ENCODE peak calls at places on chromosomes 16 and 17, in seven cellular contexts. One of them, this sample, is unnamed.

GRCh38 chr17:1949754-1950153 is 75.4 kb downstream of the RTN4RL1 start:
- DNase-seq in tibial artery: no peak
- DNase-seq in stomach: no peak
- DNase-seq in uterus: no peak
- DNase-seq in GM12878: no peak
- DNase-seq in AG04450: no peak
- DNase-seq in heart right ventricle: no peak
- DNase-seq in this sample: no peak

GRCh38 chr17:47315451-47316266 is 8.1 kb upstream of the EFCAB13 start:
- DNase-seq in tibial artery: no peak
- DNase-seq in stomach: no peak
- DNase-seq in uterus: peak; percentile 60
- DNase-seq in GM12878: peak; percentile 48
- DNase-seq in AG04450: peak; percentile 92
- DNase-seq in heart right ventricle: peak; percentile 33
- DNase-seq in this sample: no peak

GRCh38 chr17:66945451-66945850 is 19.1 kb upstream of the CACNG4 start:
- DNase-seq in tibial artery: no peak
- DNase-seq in stomach: no peak
- DNase-seq in uterus: no peak
- DNase-seq in GM12878: no peak
- DNase-seq in AG04450: no peak
- DNase-seq in heart right ventricle: no peak
- DNase-seq in this sample: no peak

GRCh38 chr17:14303343-14304221 is 2.7 kb downstream of the HS3ST3B1 start:
- DNase-seq in tibial artery: no peak
- DNase-seq in stomach: no peak
- DNase-seq in uterus: no peak
- DNase-seq in GM12878: no peak
- DNase-seq in AG04450: no peak
- DNase-seq in heart right ventricle: no peak
- DNase-seq in this sample: no peak

GRCh38 chr16:23907457-23907902 is 71.7 kb downstream of the PRKCB start:
- DNase-seq in tibial artery: no peak
- DNase-seq in stomach: no peak
- DNase-seq in uterus: no peak
- DNase-seq in GM12878: no peak
- DNase-seq in AG04450: no peak
- DNase-seq in heart right ventricle: no peak
- DNase-seq in this sample: no peak

GRCh38 chr16:89144681-89145080 is 26.9 kb upstream of the CDH15 start:
- DNase-seq in tibial artery: no peak
- DNase-seq in stomach: no peak
- DNase-seq in uterus: no peak
- DNase-seq in GM12878: no peak
- DNase-seq in AG04450: no peak
- DNase-seq in heart right ventricle: no peak
- DNase-seq in this sample: no peak

GRCh38 chr16:91484-91883 is 13.5 kb downstream of the MPG start:
- DNase-seq in tibial artery: no peak
- DNase-seq in stomach: peak; percentile 48
- DNase-seq in uterus: no peak
- DNase-seq in GM12878: no peak
- DNase-seq in AG04450: no peak
- DNase-seq in heart right ventricle: peak; percentile 68
- DNase-seq in this sample: no peak

GRCh38 chr16:80280557-80280956 is 260.2 kb upstream of the DYNLRB2 start:
- DNase-seq in tibial artery: no peak
- DNase-seq in stomach: no peak
- DNase-seq in uterus: no peak
- DNase-seq in GM12878: no peak
- DNase-seq in AG04450: no peak
- DNase-seq in heart right ventricle: no peak
- DNase-seq in this sample: no peak

GRCh38 chr16:24253192-24253591 is 2.9 kb upstream of the CACNG3 start:
- DNase-seq in tibial artery: no peak
- DNase-seq in stomach: no peak
- DNase-seq in uterus: no peak
- DNase-seq in GM12878: no peak
- DNase-seq in AG04450: no peak
- DNase-seq in heart right ventricle: peak; percentile 10
- DNase-seq in this sample: no peak

GRCh38 chr17:9056566-9056965 is 35.3 kb downstream of the NTN1 start:
- DNase-seq in tibial artery: peak; percentile 45
- DNase-seq in stomach: no peak
- DNase-seq in uterus: no peak
- DNase-seq in GM12878: no peak
- DNase-seq in AG04450: no peak
- DNase-seq in heart right ventricle: no peak
- DNase-seq in this sample: no peak

GRCh38 chr16:17470871-17471744 is at the start of gene XYLT1:
- DNase-seq in tibial artery: peak; percentile 94
- DNase-seq in stomach: peak; percentile 46
- DNase-seq in uterus: peak; percentile 90
- DNase-seq in GM12878: no peak
- DNase-seq in AG04450: peak; percentile 45
- DNase-seq in heart right ventricle: peak; percentile 53
- DNase-seq in this sample: peak; percentile 91

GRCh38 chr17:21453144-21453982 is 77.2 kb downstream of the KCNJ12 start:
- DNase-seq in tibial artery: no peak
- DNase-seq in stomach: no peak
- DNase-seq in uterus: no peak
- DNase-seq in GM12878: no peak
- DNase-seq in AG04450: no peak
- DNase-seq in heart right ventricle: no peak
- DNase-seq in this sample: peak; percentile 71

GRCh38 chr17:46943511-46944393 is 20.8 kb downstream of the GOSR2 start:
- DNase-seq in tibial artery: no peak
- DNase-seq in stomach: no peak
- DNase-seq in uterus: no peak
- DNase-seq in GM12878: no peak
- DNase-seq in AG04450: no peak
- DNase-seq in heart right ventricle: no peak
- DNase-seq in this sample: no peak

GRCh38 chr17:40499551-40500189 is 1.8 kb downstream of the TNS4 start:
- DNase-seq in tibial artery: peak; percentile 89
- DNase-seq in stomach: peak; percentile 92
- DNase-seq in uterus: peak; percentile 89
- DNase-seq in GM12878: no peak
- DNase-seq in AG04450: no peak
- DNase-seq in heart right ventricle: peak; percentile 90
- DNase-seq in this sample: peak; percentile 87

GRCh38 chr16:50598256-50598894 is 50.2 kb downstream of the NKD1 start:
- DNase-seq in tibial artery: peak; percentile 55
- DNase-seq in stomach: peak; percentile 61
- DNase-seq in uterus: no peak
- DNase-seq in GM12878: no peak
- DNase-seq in AG04450: no peak
- DNase-seq in heart right ventricle: peak; percentile 79
- DNase-seq in this sample: no peak

GRCh38 chr16:12153662-12154061 is 177.1 kb downstream of the SNX29 start:
- DNase-seq in tibial artery: no peak
- DNase-seq in stomach: no peak
- DNase-seq in uterus: peak; percentile 23
- DNase-seq in GM12878: no peak
- DNase-seq in AG04450: no peak
- DNase-seq in heart right ventricle: no peak
- DNase-seq in this sample: no peak
- TF ChIP-seq CTCF in tibial artery: no peak
- TF ChIP-seq CTCF in stomach: no peak
- TF ChIP-seq CTCF in uterus: no peak
- TF ChIP-seq CTCF in GM12878: no peak
- TF ChIP-seq CTCF in AG04450: no peak
- TF ChIP-seq CTCF in heart right ventricle: no peak
- TF ChIP-seq CTCF in this sample: no peak

GRCh38 chr17:42268236-42268635 is 8.0 kb downstream of the STAT5B start:
- DNase-seq in tibial artery: no peak
- DNase-seq in stomach: no peak
- DNase-seq in uterus: no peak
- DNase-seq in GM12878: no peak
- DNase-seq in AG04450: no peak
- DNase-seq in heart right ventricle: no peak
- DNase-seq in this sample: no peak

GRCh38 chr17:42266918-42267766 is 9.0 kb downstream of the STAT5B start:
- DNase-seq in tibial artery: no peak
- DNase-seq in stomach: no peak
- DNase-seq in uterus: no peak
- DNase-seq in GM12878: no peak
- DNase-seq in AG04450: peak; percentile 88
- DNase-seq in heart right ventricle: no peak
- DNase-seq in this sample: no peak

GRCh38 chr17:42270175-42270545 is 6.0 kb downstream of the STAT5B start:
- DNase-seq in tibial artery: no peak
- DNase-seq in stomach: no peak
- DNase-seq in uterus: no peak
- DNase-seq in GM12878: no peak
- DNase-seq in AG04450: no peak
- DNase-seq in heart right ventricle: no peak
- DNase-seq in this sample: no peak

GRCh38 chr17:42270596-42270995 is 5.6 kb downstream of the STAT5B start:
- DNase-seq in tibial artery: no peak
- DNase-seq in stomach: no peak
- DNase-seq in uterus: no peak
- DNase-seq in GM12878: no peak
- DNase-seq in AG04450: no peak
- DNase-seq in heart right ventricle: no peak
- DNase-seq in this sample: no peak

DNA sequence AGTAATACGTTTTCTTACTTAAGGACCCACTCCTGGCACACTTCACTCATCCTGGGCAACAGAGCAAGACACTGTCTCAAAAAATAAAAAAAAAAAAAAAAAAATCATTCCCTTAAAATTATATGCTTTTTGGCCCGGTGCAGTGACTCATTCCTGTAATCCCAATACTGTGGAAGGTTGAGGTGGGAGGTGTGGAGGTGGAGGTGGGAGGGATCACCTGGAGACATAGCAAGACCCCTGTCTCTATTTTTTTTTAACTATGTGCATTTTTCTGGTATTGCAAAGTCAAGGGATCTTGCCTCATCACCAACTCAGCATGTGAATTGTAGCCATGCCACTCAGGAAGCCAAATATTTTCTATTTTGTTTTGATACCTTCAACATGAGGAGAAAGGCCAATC is 9.7 kb downstream of the STAT5B start:
- DNase-seq in tibial artery: no peak
- DNase-seq in stomach: no peak
- DNase-seq in uterus: no peak
- DNase-seq in GM12878: no peak
- DNase-seq in AG04450: no peak
- DNase-seq in heart right ventricle: no peak
- DNase-seq in this sample: no peak
- H3K27ac ChIP-seq in tibial artery: no peak overlapping the region
- H3K27ac ChIP-seq in stomach: peak overlapping the region; percentile 37
- H3K27ac ChIP-seq in uterus: no peak overlapping the region
- H3K27ac ChIP-seq in GM12878: no peak overlapping the region
- H3K27ac ChIP-seq in AG04450: peak overlapping the region; percentile 88
- H3K27ac ChIP-seq in heart right ventricle: no peak overlapping the region
- H3K27ac ChIP-seq in this sample: no peak overlapping the region

GRCh38 chr16:30470632-30471007 is 1.9 kb upstream of the ITGAL start:
- DNase-seq in tibial artery: no peak
- DNase-seq in stomach: no peak
- DNase-seq in uterus: no peak
- DNase-seq in GM12878: no peak
- DNase-seq in AG04450: no peak
- DNase-seq in heart right ventricle: no peak
- DNase-seq in this sample: no peak

GRCh38 chr16:30474684-30475083 is 2.1 kb downstream of the ITGAL start:
- DNase-seq in tibial artery: no peak
- DNase-seq in stomach: no peak
- DNase-seq in uterus: no peak
- DNase-seq in GM12878: no peak
- DNase-seq in AG04450: no peak
- DNase-seq in heart right ventricle: no peak
- DNase-seq in this sample: no peak

GRCh38 chr16:30474062-30474452 is 1.5 kb downstream of the ITGAL start:
- DNase-seq in tibial artery: no peak
- DNase-seq in stomach: no peak
- DNase-seq in uterus: no peak
- DNase-seq in GM12878: no peak
- DNase-seq in AG04450: no peak
- DNase-seq in heart right ventricle: no peak
- DNase-seq in this sample: no peak

GRCh38 chr16:30472328-30472942 is at the start of gene ITGAL:
- DNase-seq in tibial artery: peak; percentile 45
- DNase-seq in stomach: peak; percentile 56
- DNase-seq in uterus: no peak
- DNase-seq in GM12878: peak; percentile 98
- DNase-seq in AG04450: no peak
- DNase-seq in heart right ventricle: peak; percentile 19
- DNase-seq in this sample: no peak

DNA sequence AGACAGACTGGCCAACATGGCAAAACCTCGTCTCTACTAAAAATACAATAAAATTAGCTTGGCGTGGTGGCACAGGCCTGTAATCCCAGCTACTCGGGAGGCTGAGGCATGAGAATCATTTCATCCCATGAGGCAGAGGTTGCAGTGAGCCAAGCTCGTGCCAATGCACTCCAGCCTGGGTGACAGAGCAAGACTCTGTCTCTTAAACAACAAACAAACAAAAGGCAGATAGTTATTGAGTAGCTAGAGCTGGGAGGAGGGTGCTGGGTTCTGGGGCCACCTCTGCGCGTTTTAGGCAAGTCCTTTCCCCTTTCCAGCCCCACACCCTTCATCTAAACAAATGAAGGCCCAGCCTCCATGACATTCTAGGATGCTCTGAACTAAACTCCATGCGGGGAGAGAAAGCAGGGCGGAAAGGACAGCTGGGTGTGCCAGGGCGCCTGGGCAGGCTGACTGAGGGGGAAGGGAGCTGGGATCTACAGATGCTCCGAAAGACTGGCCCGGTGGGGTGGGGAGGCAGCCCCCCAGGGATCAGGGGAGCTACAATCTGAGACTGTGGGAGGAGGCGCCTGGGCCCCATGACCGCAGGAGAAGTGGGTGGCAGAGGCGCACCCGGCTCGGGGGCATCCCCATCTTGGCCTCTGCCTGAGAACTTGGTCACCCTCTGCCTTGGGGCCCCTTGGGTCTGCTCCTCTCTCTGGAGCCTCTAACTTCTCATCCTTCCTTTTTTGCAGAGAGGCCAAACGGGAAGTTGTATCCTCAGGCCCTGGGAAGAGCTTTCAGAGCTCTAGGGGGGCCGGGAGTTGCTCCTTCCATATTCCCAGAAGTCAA is 904 bp downstream of the ITGAL start:
- DNase-seq in tibial artery: no peak
- DNase-seq in stomach: no peak
- DNase-seq in uterus: no peak
- DNase-seq in GM12878: no peak
- DNase-seq in AG04450: no peak
- DNase-seq in heart right ventricle: no peak
- DNase-seq in this sample: no peak
- H3K4me3 ChIP-seq in tibial artery: no peak overlapping the region
- H3K4me3 ChIP-seq in stomach: peak overlapping the region; percentile 43
- H3K4me3 ChIP-seq in uterus: no peak overlapping the region
- H3K4me3 ChIP-seq in GM12878: peak overlapping the region; percentile 96
- H3K4me3 ChIP-seq in AG04450: no peak overlapping the region
- H3K4me3 ChIP-seq in heart right ventricle: peak overlapping the region; percentile 11
- H3K4me3 ChIP-seq in this sample: peak overlapping the region; percentile 20

DNA sequence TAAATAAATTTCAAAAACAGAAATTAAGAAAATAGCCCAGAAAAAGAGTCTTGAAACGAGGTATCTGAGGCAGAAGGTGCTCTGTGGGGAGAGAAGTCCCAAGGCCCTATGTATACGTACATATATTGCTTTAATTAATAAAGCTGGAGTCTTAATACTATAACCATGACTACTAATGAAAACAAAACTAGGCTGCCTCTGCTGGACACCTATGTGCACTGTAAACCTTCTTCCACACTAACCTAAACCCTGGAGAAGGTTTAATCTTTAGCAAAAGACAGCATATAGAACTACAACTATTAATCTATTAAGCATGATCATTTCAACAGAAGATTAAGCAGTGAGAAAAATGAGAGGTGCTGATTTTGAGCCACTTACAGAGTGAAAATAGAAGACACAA is 153.9 kb upstream of the C17orf78 start:
- DNase-seq in tibial artery: no peak
- DNase-seq in stomach: no peak
- DNase-seq in uterus: no peak
- DNase-seq in GM12878: no peak
- DNase-seq in AG04450: no peak
- DNase-seq in heart right ventricle: no peak
- DNase-seq in this sample: no peak
- TF ChIP-seq CTCF in tibial artery: no peak
- TF ChIP-seq CTCF in stomach: no peak
- TF ChIP-seq CTCF in uterus: no peak
- TF ChIP-seq CTCF in GM12878: peak; percentile 3
- TF ChIP-seq CTCF in AG04450: peak; percentile 18
- TF ChIP-seq CTCF in heart right ventricle: no peak
- TF ChIP-seq CTCF in this sample: no peak

This sample was measured in coronary artery.